ENCODE peak calls at places on chromosome 16, in seven cellular contexts. One of them, this sample, is unnamed.

GRCh38 chr16:67562918-67563707 is 787 bp downstream of the CTCF start:
- DNase-seq in hypothalamus: no peak
- DNase-seq in hepatic stellate cell: no peak
- DNase-seq in stimulated activated CD8-positive, alpha-beta memory T cell treated with anti-CD3 and anti-CD28 coated beads, Interleukin-7, amount 100 ng/mL, for 24 hours: peak
- DNase-seq in AG10803: peak
- DNase-seq in NCI-H1436: peak
- DNase-seq in NAMALWA: peak
- DNase-seq in this sample: no peak

GRCh38 chr16:4936991-4937781 is at the start of gene PPL:
- DNase-seq in hepatic stellate cell: no peak
- DNase-seq in hypothalamus: no peak
- DNase-seq in NAMALWA: no peak
- DNase-seq in AG10803: no peak
- DNase-seq in NCI-H1436: peak
- DNase-seq in stimulated activated CD8-positive, alpha-beta memory T cell treated with anti-CD3 and anti-CD28 coated beads, Interleukin-7, amount 100 ng/mL, for 24 hours: no peak
- DNase-seq in this sample: peak

GRCh38 chr16:19513377-19514053 is 8.4 kb downstream of the GDE1 start:
- DNase-seq in NCI-H1436: no peak
- DNase-seq in AG10803: peak
- DNase-seq in hypothalamus: no peak
- DNase-seq in stimulated activated CD8-positive, alpha-beta memory T cell treated with anti-CD3 and anti-CD28 coated beads, Interleukin-7, amount 100 ng/mL, for 24 hours: no peak
- DNase-seq in hepatic stellate cell: no peak
- DNase-seq in NAMALWA: no peak
- DNase-seq in this sample: no peak

GRCh38 chr16:57634171-57634570 is 5.7 kb downstream of the ADGRG1 start:
- DNase-seq in AG10803: peak
- DNase-seq in NCI-H1436: no peak
- DNase-seq in hepatic stellate cell: peak
- DNase-seq in hypothalamus: no peak
- DNase-seq in NAMALWA: no peak
- DNase-seq in stimulated activated CD8-positive, alpha-beta memory T cell treated with anti-CD3 and anti-CD28 coated beads, Interleukin-7, amount 100 ng/mL, for 24 hours: no peak
- DNase-seq in this sample: no peak

GRCh38 chr16:75231570-75231969 is 12.8 kb downstream of the CTRB1 start:
- DNase-seq in NCI-H1436: no peak
- DNase-seq in stimulated activated CD8-positive, alpha-beta memory T cell treated with anti-CD3 and anti-CD28 coated beads, Interleukin-7, amount 100 ng/mL, for 24 hours: no peak
- DNase-seq in AG10803: no peak
- DNase-seq in hypothalamus: no peak
- DNase-seq in NAMALWA: no peak
- DNase-seq in hepatic stellate cell: no peak
- DNase-seq in this sample: no peak

GRCh38 chr16:56613706-56614105 is 5.3 kb downstream of the MT2A start:
- DNase-seq in NAMALWA: no peak
- DNase-seq in AG10803: no peak
- DNase-seq in NCI-H1436: no peak
- DNase-seq in hepatic stellate cell: no peak
- DNase-seq in hypothalamus: no peak
- DNase-seq in stimulated activated CD8-positive, alpha-beta memory T cell treated with anti-CD3 and anti-CD28 coated beads, Interleukin-7, amount 100 ng/mL, for 24 hours: no peak
- DNase-seq in this sample: no peak

GRCh38 chr16:23469814-23470213 is 16.8 kb upstream of the COG7 start:
- DNase-seq in AG10803: no peak
- DNase-seq in stimulated activated CD8-positive, alpha-beta memory T cell treated with anti-CD3 and anti-CD28 coated beads, Interleukin-7, amount 100 ng/mL, for 24 hours: no peak
- DNase-seq in NAMALWA: no peak
- DNase-seq in hepatic stellate cell: no peak
- DNase-seq in hypothalamus: no peak
- DNase-seq in NCI-H1436: no peak
- DNase-seq in this sample: no peak

GRCh38 chr16:4306439-4307214 is 9.2 kb upstream of the GLIS2 start:
- DNase-seq in stimulated activated CD8-positive, alpha-beta memory T cell treated with anti-CD3 and anti-CD28 coated beads, Interleukin-7, amount 100 ng/mL, for 24 hours: no peak
- DNase-seq in hepatic stellate cell: no peak
- DNase-seq in NCI-H1436: peak
- DNase-seq in AG10803: no peak
- DNase-seq in NAMALWA: peak
- DNase-seq in hypothalamus: no peak
- DNase-seq in this sample: no peak

GRCh38 chr16:53651357-53651756 is 52.3 kb downstream of the RPGRIP1L start:
- DNase-seq in NAMALWA: no peak
- DNase-seq in stimulated activated CD8-positive, alpha-beta memory T cell treated with anti-CD3 and anti-CD28 coated beads, Interleukin-7, amount 100 ng/mL, for 24 hours: no peak
- DNase-seq in hepatic stellate cell: no peak
- DNase-seq in AG10803: no peak
- DNase-seq in hypothalamus: no peak
- DNase-seq in NCI-H1436: no peak
- DNase-seq in this sample: no peak

GRCh38 chr16:14205666-14206065 is 134.5 kb downstream of the MRTFB start:
- DNase-seq in hepatic stellate cell: no peak
- DNase-seq in NCI-H1436: no peak
- DNase-seq in NAMALWA: no peak
- DNase-seq in hypothalamus: no peak
- DNase-seq in AG10803: no peak
- DNase-seq in stimulated activated CD8-positive, alpha-beta memory T cell treated with anti-CD3 and anti-CD28 coated beads, Interleukin-7, amount 100 ng/mL, for 24 hours: no peak
- DNase-seq in this sample: no peak

GRCh38 chr16:2469399-2470233 is 1.5 kb upstream of the NTN3 start:
- DNase-seq in NCI-H1436: no peak
- DNase-seq in hypothalamus: no peak
- DNase-seq in stimulated activated CD8-positive, alpha-beta memory T cell treated with anti-CD3 and anti-CD28 coated beads, Interleukin-7, amount 100 ng/mL, for 24 hours: no peak
- DNase-seq in NAMALWA: peak
- DNase-seq in hepatic stellate cell: no peak
- DNase-seq in AG10803: no peak
- DNase-seq in this sample: no peak

GRCh38 chr16:66548868-66549267 is 1.1 kb downstream of the TK2 start:
- DNase-seq in hepatic stellate cell: no peak
- DNase-seq in NAMALWA: no peak
- DNase-seq in stimulated activated CD8-positive, alpha-beta memory T cell treated with anti-CD3 and anti-CD28 coated beads, Interleukin-7, amount 100 ng/mL, for 24 hours: no peak
- DNase-seq in AG10803: no peak
- DNase-seq in NCI-H1436: no peak
- DNase-seq in hypothalamus: no peak
- DNase-seq in this sample: no peak

GRCh38 chr16:57993452-57993851 is 7.0 kb downstream of the ZNF319 start:
- DNase-seq in hypothalamus: no peak
- DNase-seq in AG10803: no peak
- DNase-seq in NAMALWA: no peak
- DNase-seq in hepatic stellate cell: no peak
- DNase-seq in NCI-H1436: no peak
- DNase-seq in stimulated activated CD8-positive, alpha-beta memory T cell treated with anti-CD3 and anti-CD28 coated beads, Interleukin-7, amount 100 ng/mL, for 24 hours: no peak
- DNase-seq in this sample: no peak

GRCh38 chr16:19645557-19645981 is 72.5 kb downstream of the KNOP1 start:
- DNase-seq in AG10803: peak
- DNase-seq in hypothalamus: no peak
- DNase-seq in NAMALWA: no peak
- DNase-seq in hepatic stellate cell: peak
- DNase-seq in stimulated activated CD8-positive, alpha-beta memory T cell treated with anti-CD3 and anti-CD28 coated beads, Interleukin-7, amount 100 ng/mL, for 24 hours: no peak
- DNase-seq in NCI-H1436: no peak
- DNase-seq in this sample: no peak

GRCh38 chr16:26673011-26673410 is 393.7 kb upstream of the C16orf82 start:
- DNase-seq in AG10803: no peak
- DNase-seq in stimulated activated CD8-positive, alpha-beta memory T cell treated with anti-CD3 and anti-CD28 coated beads, Interleukin-7, amount 100 ng/mL, for 24 hours: no peak
- DNase-seq in hypothalamus: no peak
- DNase-seq in NCI-H1436: no peak
- DNase-seq in NAMALWA: no peak
- DNase-seq in hepatic stellate cell: no peak
- DNase-seq in this sample: no peak

GRCh38 chr16:11843861-11844260 is 7.5 kb downstream of the RSL1D1 start:
- DNase-seq in NCI-H1436: no peak
- DNase-seq in hypothalamus: no peak
- DNase-seq in stimulated activated CD8-positive, alpha-beta memory T cell treated with anti-CD3 and anti-CD28 coated beads, Interleukin-7, amount 100 ng/mL, for 24 hours: no peak
- DNase-seq in AG10803: no peak
- DNase-seq in NAMALWA: no peak
- DNase-seq in hepatic stellate cell: no peak
- DNase-seq in this sample: no peak

This sample was measured in NCI-H748 treated with DMSO at 0.1 percent for 48 hours.